ENCODE peak calls at places on chromosomes 13 and 19, in five cellular contexts. D is cardiac muscle cell, R is Caki2, I is H9, N is left lung. L is an unnamed sample.

GRCh38 chr19:50214699-50215543 is 11.5 kb downstream of the MYH14 start:
- DNase-seq in R (no peak), I (no peak), D (no peak), N (peak), L (no peak)

GRCh38 chr13:45765464-45765863 is 63.3 kb downstream of the CBY2 start:
- DNase-seq in N (no peak), D (no peak), I (no peak), R (no peak), L (no peak)

GRCh38 chr13:37869756-37870488 is at the start of gene TRPC4:
- DNase-seq in I (peak), R (peak), D (peak), N (peak), L (no peak)

GRCh38 chr13:32284927-32285632 is 30.1 kb downstream of the ZAR1L start:
- DNase-seq in I (no peak), N (no peak), D (peak), R (peak), L (peak)

GRCh38 chr19:34431681-34432402 is 3.7 kb downstream of the UBA2 start:
- DNase-seq in D (peak), I (no peak), N (no peak), R (no peak), L (no peak)

GRCh38 chr19:41595258-41595889 is 19.4 kb downstream of the CEACAM21 start:
- DNase-seq in N (no peak), R (peak), I (peak), D (peak), L (peak)

GRCh38 chr19:56942749-56943148 is 102.2 kb upstream of the PEG3 start:
- DNase-seq in D (peak), I (peak), R (no peak), N (peak), L (no peak)

GRCh38 chr13:28100149-28101121 is at the start of gene FLT3:
- DNase-seq in N (peak), I (peak), R (peak), D (peak), L (no peak)

GRCh38 chr19:45113628-45114027 is 20.6 kb downstream of the PPP1R37 start:
- DNase-seq in D (no peak), R (no peak), I (no peak), N (no peak), L (no peak)

GRCh38 chr19:3243851-3244700 is 19.6 kb downstream of the CELF5 start:
- DNase-seq in R (peak), N (no peak), I (peak), D (peak), L (peak)

GRCh38 chr19:46068345-46069258 is 27.8 kb upstream of the IGFL4 start:
- DNase-seq in N (no peak), D (peak), R (peak), I (no peak), L (no peak)

GRCh38 chr13:97125051-97125809 is 96.9 kb upstream of the MBNL2 start:
- DNase-seq in R (no peak), N (no peak), I (no peak), D (peak), L (peak)

GRCh38 chr13:40666905-40667621 is 622 bp upstream of the FOXO1 start:
- DNase-seq in N (peak), I (no peak), D (no peak), R (no peak), L (peak)

GRCh38 chr19:55667006-55667381 is 8.0 kb upstream of the EPN1 start:
- DNase-seq in R (no peak), I (no peak), D (no peak), N (no peak), L (no peak)

GRCh38 chr19:34580408-34580807 is 96.6 kb downstream of the SCGB2B2 start:
- DNase-seq in I (no peak), R (no peak), N (no peak), D (no peak), L (no peak)

GRCh38 chr13:112185466-112185865 is 118.5 kb downstream of the SOX1 start:
- DNase-seq in D (no peak), R (no peak), I (no peak), N (no peak), L (no peak)

GRCh38 chr19:40603071-40603718 is 2.0 kb downstream of the LTBP4 start:
- DNase-seq in D (peak), R (no peak), N (no peak), I (no peak), L (no peak)

GRCh38 chr19:42121666-42122069 is 10.6 kb downstream of the POU2F2 start:
- DNase-seq in D (peak), I (no peak), N (peak), R (no peak), L (peak)

GRCh38 chr13:75715598-75716523 is 79.7 kb downstream of the LMO7 start:
- DNase-seq in I (no peak), R (no peak), N (no peak), D (peak), L (no peak)

GRCh38 chr19:49639401-49640112 is 386 bp downstream of the RRAS start:
- DNase-seq in I (no peak), N (peak), R (peak), D (no peak), L (no peak)

GRCh38 chr13:26927511-26927910 is 166.9 kb upstream of the GPR12 start:
- DNase-seq in N (no peak), D (no peak), I (no peak), R (no peak), L (no peak)

GRCh38 chr19:13888281-13888680 is 11.3 kb downstream of the NANOS3 start:
- DNase-seq in N (no peak), D (no peak), I (no peak), R (no peak), L (no peak)

GRCh38 chr13:110525328-110526319 is 35.9 kb downstream of the RAB20 start:
- DNase-seq in R (no peak), D (no peak), I (no peak), N (peak), L (no peak)

GRCh38 chr13:92354583-92354982 is 872.0 kb upstream of the GPC6 start:
- DNase-seq in I (no peak), N (no peak), D (peak), R (no peak), L (no peak)

GRCh38 chr13:72698164-72698563 is 29.3 kb downstream of the MZT1 start:
- DNase-seq in I (no peak), D (no peak), N (no peak), R (no peak), L (no peak)

GRCh38 chr19:15173746-15174404 is 26.9 kb downstream of the NOTCH3 start:
- DNase-seq in N (no peak), I (no peak), D (peak), R (no peak), L (no peak)

GRCh38 chr13:33258437-33259193 is 26.9 kb downstream of the STARD13 start:
- DNase-seq in D (peak), R (no peak), N (no peak), I (no peak), L (peak)

GRCh38 chr13:76822691-76823267 is 63.4 kb downstream of the KCTD12 start:
- DNase-seq in N (no peak), I (no peak), D (peak), R (peak), L (no peak)

GRCh38 chr13:90717451-90717936 is 630.0 kb upstream of the MIR17HG start:
- DNase-seq in D (peak), I (no peak), N (no peak), R (peak), L (no peak)

GRCh38 chr13:111947026-111947810 is 119.7 kb upstream of the SOX1 start:
- DNase-seq in D (no peak), R (no peak), I (peak), N (no peak), L (no peak)

GRCh38 chr19:45250216-45250831 is 747 bp upstream of the MARK4 start:
- DNase-seq in R (no peak), D (no peak), N (no peak), I (no peak), L (no peak)

GRCh38 chr13:111449041-111449440 is 128.6 kb downstream of the TEX29 start:
- DNase-seq in R (no peak), I (no peak), D (no peak), N (no peak), L (peak)

GRCh38 chr13:103100795-103101194 is 34.6 kb upstream of the SLC10A2 start:
- DNase-seq in N (no peak), R (no peak), D (no peak), I (no peak), L (no peak)

GRCh38 chr13:46097015-46097414 is 7.8 kb downstream of the CPB2 start:
- DNase-seq in D (no peak), N (no peak), I (no peak), R (no peak), L (peak)

GRCh38 chr13:33544308-33544707 is 258.8 kb upstream of the STARD13 start:
- DNase-seq in I (no peak), D (no peak), R (no peak), N (no peak), L (no peak)

L was measured in midbrain.